ENCODE peak calls at places on chromosome 14, in nine cellular contexts. C is activated naive CD8-positive, alpha-beta T cell treated with anti-CD3 and anti-CD28 coated beads for 36 hours; V is SK-N-SH; M is cardiac fibroblast; E is ELR; L is CD4-positive, CD25-positive, alpha-beta regulatory T cell; Z is NCI-H1417 treated with DMSO at 0.1 percent for 48 hours; P is OCI-M1; A is NCI-H2107. K is an unnamed sample.

GRCh38 chr14:76576047-76576741 is 185.1 kb upstream of the VASH1 start:
- DNase-seq in C (no peak), V (no peak), M (peak), E (peak), L (no peak), Z (no peak), P (no peak), A (no peak), K (no peak)

GRCh38 chr14:104404922-104405321 is 174.6 kb upstream of the C14orf180 start:
- DNase-seq in C (no peak), V (no peak), M (no peak), E (no peak), L (no peak), Z (no peak), P (no peak), A (no peak), K (no peak)

GRCh38 chr14:100827140-100827517 is 1.2 kb downstream of the MEG3 start:
- DNase-seq in C (no peak), V (no peak), M (peak), E (peak), L (no peak), Z (no peak), P (no peak), A (no peak), K (no peak)

GRCh38 chr14:61456720-61457119 is 135.3 kb downstream of the PRKCH start:
- DNase-seq in C (peak), V (peak), M (peak), E (peak), L (peak), Z (peak), P (peak), A (peak), K (peak)

GRCh38 chr14:50230601-50231474 is 540 bp downstream of the SOS2 start:
- DNase-seq in C (peak), V (peak), M (peak), E (peak), L (peak), Z (peak), P (peak), A (no peak), K (peak)

GRCh38 chr14:92328664-92329255 is 5.8 kb downstream of the SLC24A4 start:
- DNase-seq in C (no peak), V (no peak), M (no peak), E (no peak), L (no peak), Z (no peak), P (no peak), A (no peak), K (no peak)

GRCh38 chr14:44963775-44964380 is 1.9 kb downstream of the TOGARAM1 start:
- DNase-seq in C (no peak), V (peak), M (no peak), E (peak), L (no peak), Z (no peak), P (no peak), A (no peak), K (no peak)

GRCh38 chr14:38078393-38078792 is 129.3 kb upstream of the SSTR1 start:
- DNase-seq in C (peak), V (no peak), M (no peak), E (no peak), L (peak), Z (no peak), P (peak), A (no peak), K (no peak)

GRCh38 chr14:92785601-92786426 is 8.3 kb upstream of the GOLGA5 start:
- DNase-seq in C (no peak), V (no peak), M (peak), E (peak), L (no peak), Z (no peak), P (peak), A (no peak), K (peak)

GRCh38 chr14:105398726-105399440 is 545 bp downstream of the TEX22 start:
- DNase-seq in C (peak), V (peak), M (peak), E (peak), L (no peak), Z (no peak), P (peak), A (no peak), K (no peak)

GRCh38 chr14:99436247-99437180 is 44.1 kb downstream of the SETD3 start:
- DNase-seq in C (no peak), V (no peak), M (no peak), E (no peak), L (no peak), Z (no peak), P (no peak), A (no peak), K (no peak)

GRCh38 chr14:89617471-89618291 is 200.6 kb upstream of the FOXN3 start:
- DNase-seq in C (peak), V (peak), M (peak), E (peak), L (peak), Z (no peak), P (peak), A (peak), K (no peak)

GRCh38 chr14:37024166-37024565 is 148.2 kb downstream of the SLC25A21 start:
- DNase-seq in C (no peak), V (no peak), M (no peak), E (peak), L (no peak), Z (no peak), P (no peak), A (no peak), K (no peak)

GRCh38 chr14:22739423-22739822 is 27.1 kb upstream of the OXA1L start:
- DNase-seq in C (no peak), V (no peak), M (peak), E (no peak), L (no peak), Z (no peak), P (no peak), A (no peak), K (no peak)

GRCh38 chr14:84208451-84208850 is 1321.5 kb upstream of the FLRT2 start:
- DNase-seq in C (no peak), V (no peak), M (no peak), E (no peak), L (no peak), Z (no peak), P (no peak), A (no peak), K (no peak)

GRCh38 chr14:24270537-24271133 is 762 bp downstream of the RABGGTA start:
- DNase-seq in C (no peak), V (no peak), M (no peak), E (no peak), L (no peak), Z (no peak), P (peak), A (no peak), K (no peak)

GRCh38 chr14:31582286-31582691 is 21.1 kb downstream of the NUBPL start:
- DNase-seq in C (no peak), V (no peak), M (peak), E (no peak), L (no peak), Z (no peak), P (no peak), A (no peak), K (no peak)

GRCh38 chr14:69708586-69709169 is 58.3 kb upstream of the SRSF5 start:
- DNase-seq in C (peak), V (peak), M (no peak), E (peak), L (no peak), Z (no peak), P (peak), A (peak), K (no peak)

GRCh38 chr14:68977741-68978549 is 1.2 kb downstream of the ACTN1 start:
- DNase-seq in C (peak), V (peak), M (peak), E (peak), L (peak), Z (no peak), P (peak), A (no peak), K (peak)

GRCh38 chr14:35333347-35333730 is 41.2 kb downstream of the PSMA6 start:
- DNase-seq in C (peak), V (peak), M (no peak), E (no peak), L (no peak), Z (no peak), P (no peak), A (no peak), K (no peak)

GRCh38 chr14:98234208-98234607 is 1037.8 kb downstream of the BCL11B start:
- DNase-seq in C (no peak), V (no peak), M (no peak), E (no peak), L (no peak), Z (no peak), P (no peak), A (no peak), K (no peak)

GRCh38 chr14:64857979-64858740 is 21.5 kb downstream of the SPTB start:
- DNase-seq in C (no peak), V (no peak), M (no peak), E (no peak), L (no peak), Z (no peak), P (no peak), A (peak), K (no peak)

GRCh38 chr14:85516239-85517112 is 13.5 kb upstream of the FLRT2 start:
- DNase-seq in C (no peak), V (no peak), M (peak), E (peak), L (no peak), Z (no peak), P (peak), A (no peak), K (peak)

GRCh38 chr14:93654599-93654998 is 133.7 kb downstream of the PRIMA1 start:
- DNase-seq in C (no peak), V (no peak), M (no peak), E (no peak), L (no peak), Z (no peak), P (no peak), A (no peak), K (no peak)

GRCh38 chr14:65961004-65961403 is 525.2 kb upstream of the CCDC196 start:
- DNase-seq in C (peak), V (peak), M (peak), E (peak), L (peak), Z (no peak), P (peak), A (no peak), K (no peak)

GRCh38 chr14:35046751-35047536 is 872 bp downstream of the FAM177A1 start:
- DNase-seq in C (no peak), V (no peak), M (no peak), E (peak), L (no peak), Z (no peak), P (peak), A (no peak), K (no peak)

GRCh38 chr14:76808990-76809389 is 3.7 kb downstream of the ANGEL1 start:
- DNase-seq in C (no peak), V (no peak), M (no peak), E (no peak), L (no peak), Z (no peak), P (no peak), A (no peak), K (no peak)

K was measured in AG09319.